ENCODE peak calls at places on chromosomes 3 and 15, in six cellular contexts. P is activated CD8-positive, alpha-beta memory T cell treated with anti-CD3 and anti-CD28 coated beads, Interleukin-2, amount 50 U/mL, for 48 hours; S is amygdala; Y is tibial artery; K is stromal cell of bone marrow; F is GM03348. T is an unnamed sample.

GRCh38 chr15:33154366-33155166 is 39.9 kb downstream of the FMN1 start:
- DNase-seq in P (no peak), S (no peak), Y (peak; percentile 71), K (peak; percentile 92), F (peak; percentile 64), T (peak; percentile 76)

GRCh38 chr3:71517206-71517855 is 66.2 kb downstream of the FOXP1 start:
- DNase-seq in P (no peak), S (no peak), Y (no peak), K (no peak), F (no peak), T (no peak)

GRCh38 chr15:91940466-91941381 is 87.2 kb downstream of the SLCO3A1 start:
- DNase-seq in P (no peak), S (no peak), Y (no peak), K (no peak), F (no peak), T (no peak)

GRCh38 chr3:52182203-52182602 is 15.8 kb upstream of the ALAS1 start:
- DNase-seq in P (no peak), S (no peak), Y (no peak), K (no peak), F (no peak), T (no peak)

GRCh38 chr3:145070795-145071194 is 1090.2 kb downstream of the PLOD2 start:
- DNase-seq in P (no peak), S (no peak), Y (no peak), K (no peak), F (no peak), T (no peak)

GRCh38 chr3:130379274-130379673 is 33.8 kb downstream of the COL6A5 start:
- DNase-seq in P (no peak), S (no peak), Y (no peak), K (no peak), F (no peak), T (no peak)

GRCh38 chr3:57118279-57118678 is 46.9 kb downstream of the IL17RD start:
- DNase-seq in P (no peak), S (no peak), Y (no peak), K (no peak), F (no peak), T (no peak)

GRCh38 chr3:53350652-53351051 is 3.3 kb upstream of the DCP1A start:
- DNase-seq in P (no peak), S (no peak), Y (no peak), K (no peak), F (no peak), T (no peak)

GRCh38 chr3:124650798-124651197 is 79.5 kb upstream of the UMPS start:
- DNase-seq in P (no peak), S (no peak), Y (no peak), K (no peak), F (no peak), T (no peak)

GRCh38 chr3:159969-160368 is 36.6 kb upstream of the CHL1 start:
- DNase-seq in P (no peak), S (no peak), Y (no peak), K (no peak), F (no peak), T (no peak)

GRCh38 chr3:187296058-187296457 is 4.5 kb upstream of the MASP1 start:
- DNase-seq in P (no peak), S (no peak), Y (no peak), K (no peak), F (no peak), T (no peak)

GRCh38 chr15:63909819-63910437 is 76.2 kb upstream of the HERC1 start:
- DNase-seq in P (no peak), S (no peak), Y (no peak), K (peak; percentile 72), F (peak; percentile 77), T (peak; percentile 51)

GRCh38 chr15:45263854-45264253 is 11.8 kb downstream of the SLC28A2 start:
- DNase-seq in P (no peak), S (no peak), Y (no peak), K (no peak), F (no peak), T (no peak)